ENCODE peak calls at places on chromosomes 5 and 9, in six cellular contexts. G is HepG2, Z is H1, C is GM12878, M is K562, T is SK-N-SH. R is an unnamed sample.

GRCh38 chr5:176868731-176869130 is 30.4 kb downstream of the HK3 start:
- DNase-seq in G (no peak), Z (no peak), C (no peak), M (no peak), T (no peak), R (no peak)

GRCh38 chr9:11794984-11795383 is 898.2 kb upstream of the TYRP1 start:
- DNase-seq in G (no peak), Z (no peak), C (no peak), M (no peak), T (no peak), R (no peak)

GRCh38 chr5:56076486-56076885 is 81.7 kb upstream of the IL6ST start:
- DNase-seq in G (no peak), Z (no peak), C (no peak), M (no peak), T (no peak), R (no peak)

GRCh38 chr9:133787749-133788015 is 49.5 kb upstream of the SARDH start:
- DNase-seq in G (no peak), Z (peak; percentile 73), C (peak; percentile 16), M (peak; percentile 79), T (peak; percentile 77), R (peak; percentile 23)

GRCh38 chr5:151020304-151021031 is at the start of gene GPX3:
- DNase-seq in G (peak; percentile 92), Z (peak; percentile 92), C (no peak), M (no peak), T (peak; percentile 92), R (no peak)

GRCh38 chr9:130292104-130292503 is 26.5 kb downstream of the HMCN2 start:
- DNase-seq in G (no peak), Z (no peak), C (no peak), M (no peak), T (no peak), R (no peak)

GRCh38 chr9:38367898-38368297 is 24.6 kb upstream of the ALDH1B1 start:
- DNase-seq in G (no peak), Z (no peak), C (no peak), M (no peak), T (no peak), R (no peak)

GRCh38 chr9:87812375-87813118 is 70.1 kb upstream of the SPATA31E1 start:
- DNase-seq in G (peak; percentile 4), Z (no peak), C (no peak), M (peak; percentile 47), T (peak; percentile 60), R (no peak)

GRCh38 chr5:164119806-164120440 is 614.5 kb downstream of the MAT2B start:
- DNase-seq in G (peak; percentile 30), Z (peak; percentile 51), C (no peak), M (no peak), T (no peak), R (no peak)

GRCh38 chr9:97362777-97363545 is 48.9 kb upstream of the TDRD7 start:
- DNase-seq in G (no peak), Z (no peak), C (peak; percentile 44), M (peak; percentile 53), T (no peak), R (no peak)

GRCh38 chr5:178551468-178551867 is 38.7 kb downstream of the COL23A1 start:
- DNase-seq in G (no peak), Z (no peak), C (no peak), M (no peak), T (no peak), R (no peak)

GRCh38 chr9:71928806-71929205 is 17.4 kb downstream of the C9orf85 start:
- DNase-seq in G (no peak), Z (no peak), C (no peak), M (no peak), T (no peak), R (no peak)

GRCh38 chr5:37926732-37927131 is 86.9 kb upstream of the GDNF start:
- DNase-seq in G (no peak), Z (no peak), C (no peak), M (no peak), T (no peak), R (no peak)

GRCh38 chr9:107219486-107219853 is 63.6 kb upstream of the RAD23B start:
- DNase-seq in G (no peak), Z (no peak), C (peak; percentile 49), M (no peak), T (no peak), R (no peak)

GRCh38 chr9:29966247-29966646 is 2393.0 kb upstream of the C9orf72 start:
- DNase-seq in G (no peak), Z (no peak), C (no peak), M (no peak), T (no peak), R (no peak)

GRCh38 chr5:57581772-57582171 is 99.2 kb upstream of the ACTBL2 start:
- DNase-seq in G (no peak), Z (no peak), C (no peak), M (no peak), T (no peak), R (no peak)

GRCh38 chr9:116191757-116192415 is 38.3 kb downstream of the PAPPA start:
- DNase-seq in G (peak; percentile 38), Z (no peak), C (no peak), M (no peak), T (no peak), R (no peak)

GRCh38 chr9:14170973-14171596 is 142.9 kb downstream of the NFIB start:
- DNase-seq in G (no peak), Z (no peak), C (no peak), M (no peak), T (no peak), R (no peak)

GRCh38 chr9:1969160-1969559 is 46.0 kb upstream of the SMARCA2 start:
- DNase-seq in G (no peak), Z (no peak), C (no peak), M (no peak), T (no peak), R (no peak)

GRCh38 chr5:154727361-154727760 is 27.8 kb upstream of the LARP1 start:
- DNase-seq in G (no peak), Z (no peak), C (no peak), M (no peak), T (no peak), R (no peak)

GRCh38 chr5:151264113-151264512 is 11.1 kb downstream of the GM2A start:
- DNase-seq in G (no peak), Z (no peak), C (no peak), M (no peak), T (no peak), R (no peak)

GRCh38 chr5:145743396-145744061 is 91.6 kb downstream of the PRELID2 start:
- DNase-seq in G (no peak), Z (no peak), C (no peak), M (no peak), T (no peak), R (no peak)

GRCh38 chr5:88150747-88151146 is 117.9 kb downstream of the TMEM161B start:
- DNase-seq in G (no peak), Z (no peak), C (no peak), M (no peak), T (no peak), R (no peak)

GRCh38 chr9:34126207-34127034 is at the start of gene DCAF12:
- DNase-seq in G (peak; percentile 85), Z (peak; percentile 92), C (peak; percentile 75), M (peak; percentile 90), T (peak; percentile 97), R (peak; percentile 97)

GRCh38 chr9:130040901-130041647 is 1.9 kb downstream of the FNBP1 start:
- DNase-seq in G (no peak), Z (no peak), C (no peak), M (no peak), T (no peak), R (no peak)

GRCh38 chr5:73282923-73283322 is 109.9 kb downstream of the TMEM174 start:
- DNase-seq in G (no peak), Z (no peak), C (no peak), M (no peak), T (no peak), R (no peak)

GRCh38 chr9:94761506-94761905 is 35.0 kb downstream of the AOPEP start:
- DNase-seq in G (no peak), Z (no peak), C (no peak), M (no peak), T (no peak), R (no peak)

GRCh38 chr9:84212982-84213381 is 127.6 kb downstream of the SLC28A3 start:
- DNase-seq in G (no peak), Z (no peak), C (no peak), M (no peak), T (no peak), R (no peak)

GRCh38 chr9:84206801-84207200 is 133.8 kb downstream of the SLC28A3 start:
- DNase-seq in G (no peak), Z (no peak), C (no peak), M (no peak), T (no peak), R (no peak)

GRCh38 chr9:84212224-84212623 is 128.3 kb downstream of the SLC28A3 start:
- DNase-seq in G (no peak), Z (no peak), C (no peak), M (no peak), T (no peak), R (no peak)

DNA sequence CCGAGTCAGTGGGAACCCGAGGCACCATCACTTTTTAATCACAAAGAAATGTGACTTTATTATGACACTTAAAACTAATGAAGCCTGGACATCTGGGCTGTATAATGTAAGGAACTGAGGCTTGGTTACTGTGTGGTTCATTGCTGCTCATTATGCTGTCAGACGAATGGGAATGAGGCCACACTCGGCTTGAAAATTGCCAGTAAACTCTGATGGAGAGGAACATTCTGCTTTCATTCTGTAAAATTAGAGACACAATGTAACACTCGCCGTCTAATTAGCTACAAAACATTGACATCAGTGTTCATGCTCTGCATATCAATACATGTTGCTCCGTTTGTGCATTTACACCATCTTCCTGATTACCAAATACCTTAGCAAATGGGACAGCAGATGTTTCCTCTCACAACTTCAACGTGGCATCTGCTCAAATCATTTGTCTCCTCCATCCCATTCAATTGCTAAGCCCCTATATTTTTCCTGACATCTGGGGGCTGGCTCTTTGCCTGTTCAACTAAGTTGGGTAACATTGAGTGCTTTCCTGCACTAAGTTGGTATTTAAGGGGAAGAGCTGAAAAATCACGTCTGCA is 133.0 kb downstream of the SLC28A3 start:
- DNase-seq in G (no peak), Z (no peak), C (no peak), M (no peak), T (no peak), R (no peak)
- H3K27ac ChIP-seq in G (no peak overlapping the region), Z (no peak overlapping the region), C (no peak overlapping the region), M (no peak overlapping the region), T (no peak overlapping the region), R (no peak overlapping the region)

GRCh38 chr9:136050266-136050705 is 44.8 kb downstream of the NACC2 start:
- DNase-seq in G (no peak), Z (peak; percentile 70), C (no peak), M (peak; percentile 4), T (no peak), R (no peak)
- H3K4me3 ChIP-seq in G (no peak overlapping the region), Z (peak overlapping the region; percentile 72), C (no peak overlapping the region), M (no peak overlapping the region), T (peak overlapping the region; percentile 65), R (no peak overlapping the region)

DNA sequence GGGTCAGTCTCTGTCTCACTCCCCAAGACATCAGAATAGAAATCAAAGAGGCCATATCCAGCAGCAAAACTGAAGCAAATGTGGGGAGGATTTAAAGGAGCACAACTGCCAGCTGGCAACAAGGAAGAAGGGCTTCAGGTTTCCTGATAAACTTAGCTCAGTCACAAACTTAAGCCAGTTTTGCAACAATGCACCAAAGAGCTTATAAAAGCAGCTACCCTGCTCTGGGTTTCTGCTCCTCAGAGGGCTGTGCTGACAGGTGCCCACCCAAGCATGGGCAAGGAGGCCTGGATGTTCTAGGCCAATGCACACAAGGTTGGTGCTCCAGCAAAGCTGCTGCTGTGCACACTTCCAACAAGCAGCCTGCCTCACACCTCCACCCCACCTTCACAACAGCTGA is 132.9 kb downstream of the SIL1 start:
- DNase-seq in G (no peak), Z (no peak), C (no peak), M (no peak), T (no peak), R (no peak)
- TF ChIP-seq GABPA in G (no peak), Z (no peak), C (no peak), M (no peak), T (no peak), R (no peak)

GRCh38 chr5:84149094-84149493 is 235.6 kb downstream of the EDIL3 start:
- DNase-seq in G (no peak), Z (no peak), C (no peak), M (no peak), T (no peak), R (no peak)
- H3K27ac ChIP-seq in G (no peak overlapping the region), Z (no peak overlapping the region), C (no peak overlapping the region), M (no peak overlapping the region), T (no peak overlapping the region), R (no peak overlapping the region)

R was measured in HL-60.